ENCODE peak calls at places on chromosomes 5 and 9, in seven cellular contexts. One of them, this sample, is unnamed.

GRCh38 chr9:137035507-137035834 is 3.6 kb upstream of the FUT7 start:
- ATAC-seq in IMR-90: no peak
- ATAC-seq in Panc1: peak
- ATAC-seq in psoas muscle: peak
- ATAC-seq in PC-3: peak
- ATAC-seq in pancreas: peak
- ATAC-seq in thoracic aorta: no peak
- ATAC-seq in this sample: no peak

GRCh38 chr5:17916451-17916850 is 282.2 kb downstream of the TAF11L14 start:
- ATAC-seq in IMR-90: no peak
- ATAC-seq in Panc1: no peak
- ATAC-seq in psoas muscle: no peak
- ATAC-seq in PC-3: no peak
- ATAC-seq in pancreas: no peak
- ATAC-seq in thoracic aorta: no peak
- ATAC-seq in this sample: no peak

GRCh38 chr9:124596172-124596839 is 89.1 kb upstream of the NR5A1 start:
- ATAC-seq in IMR-90: no peak
- ATAC-seq in Panc1: no peak
- ATAC-seq in psoas muscle: no peak
- ATAC-seq in PC-3: no peak
- ATAC-seq in pancreas: no peak
- ATAC-seq in thoracic aorta: no peak
- ATAC-seq in this sample: no peak

GRCh38 chr5:170315154-170315553 is 17.6 kb upstream of the LCP2 start:
- ATAC-seq in IMR-90: no peak
- ATAC-seq in Panc1: no peak
- ATAC-seq in psoas muscle: peak
- ATAC-seq in PC-3: no peak
- ATAC-seq in pancreas: peak
- ATAC-seq in thoracic aorta: peak
- ATAC-seq in this sample: peak

GRCh38 chr5:147051193-147051592 is 172.6 kb upstream of the PPP2R2B start:
- ATAC-seq in IMR-90: no peak
- ATAC-seq in Panc1: no peak
- ATAC-seq in psoas muscle: no peak
- ATAC-seq in PC-3: no peak
- ATAC-seq in pancreas: no peak
- ATAC-seq in thoracic aorta: no peak
- ATAC-seq in this sample: no peak

GRCh38 chr9:33660771-33661170 is 134.6 kb upstream of the PRSS3 start:
- ATAC-seq in IMR-90: no peak
- ATAC-seq in Panc1: no peak
- ATAC-seq in psoas muscle: no peak
- ATAC-seq in PC-3: no peak
- ATAC-seq in pancreas: no peak
- ATAC-seq in thoracic aorta: no peak
- ATAC-seq in this sample: no peak

GRCh38 chr9:78038620-78039300 is 7.1 kb upstream of the GNAQ start:
- ATAC-seq in IMR-90: no peak
- ATAC-seq in Panc1: no peak
- ATAC-seq in psoas muscle: no peak
- ATAC-seq in PC-3: no peak
- ATAC-seq in pancreas: no peak
- ATAC-seq in thoracic aorta: no peak
- ATAC-seq in this sample: no peak

GRCh38 chr5:1026700-1027621 is 18.4 kb downstream of the NKD2 start:
- ATAC-seq in IMR-90: no peak
- ATAC-seq in Panc1: peak
- ATAC-seq in psoas muscle: no peak
- ATAC-seq in PC-3: no peak
- ATAC-seq in pancreas: no peak
- ATAC-seq in thoracic aorta: no peak
- ATAC-seq in this sample: peak

GRCh38 chr9:91179237-91180138 is 182.2 kb downstream of the AUH start:
- ATAC-seq in IMR-90: peak
- ATAC-seq in Panc1: no peak
- ATAC-seq in psoas muscle: no peak
- ATAC-seq in PC-3: peak
- ATAC-seq in pancreas: no peak
- ATAC-seq in thoracic aorta: no peak
- ATAC-seq in this sample: no peak

GRCh38 chr5:77925503-77925902 is 149.4 kb upstream of the TBCA start:
- ATAC-seq in IMR-90: no peak
- ATAC-seq in Panc1: no peak
- ATAC-seq in psoas muscle: no peak
- ATAC-seq in PC-3: no peak
- ATAC-seq in pancreas: no peak
- ATAC-seq in thoracic aorta: no peak
- ATAC-seq in this sample: no peak

GRCh38 chr9:90870646-90871326 is 69.2 kb downstream of the SYK start:
- ATAC-seq in IMR-90: peak
- ATAC-seq in Panc1: no peak
- ATAC-seq in psoas muscle: peak
- ATAC-seq in PC-3: peak
- ATAC-seq in pancreas: peak
- ATAC-seq in thoracic aorta: no peak
- ATAC-seq in this sample: no peak

GRCh38 chr5:98108497-98108896 is 665.0 kb upstream of the RGMB start:
- ATAC-seq in IMR-90: peak
- ATAC-seq in Panc1: no peak
- ATAC-seq in psoas muscle: no peak
- ATAC-seq in PC-3: peak
- ATAC-seq in pancreas: no peak
- ATAC-seq in thoracic aorta: no peak
- ATAC-seq in this sample: no peak

GRCh38 chr9:13568851-13569618 is 289.5 kb upstream of the MPDZ start:
- ATAC-seq in IMR-90: no peak
- ATAC-seq in Panc1: no peak
- ATAC-seq in psoas muscle: peak
- ATAC-seq in PC-3: no peak
- ATAC-seq in pancreas: peak
- ATAC-seq in thoracic aorta: no peak
- ATAC-seq in this sample: no peak

GRCh38 chr5:1011226-1011631 is 2.6 kb downstream of the NKD2 start:
- ATAC-seq in IMR-90: no peak
- ATAC-seq in Panc1: no peak
- ATAC-seq in psoas muscle: no peak
- ATAC-seq in PC-3: no peak
- ATAC-seq in pancreas: peak
- ATAC-seq in thoracic aorta: no peak
- ATAC-seq in this sample: no peak

GRCh38 chr9:116495725-116496124 is 191.4 kb upstream of the TRIM32 start:
- ATAC-seq in IMR-90: no peak
- ATAC-seq in Panc1: no peak
- ATAC-seq in psoas muscle: no peak
- ATAC-seq in PC-3: no peak
- ATAC-seq in pancreas: no peak
- ATAC-seq in thoracic aorta: no peak
- ATAC-seq in this sample: no peak

GRCh38 chr9:116493183-116493582 is 193.9 kb upstream of the TRIM32 start:
- ATAC-seq in IMR-90: peak
- ATAC-seq in Panc1: no peak
- ATAC-seq in psoas muscle: no peak
- ATAC-seq in PC-3: no peak
- ATAC-seq in pancreas: no peak
- ATAC-seq in thoracic aorta: no peak
- ATAC-seq in this sample: no peak

GRCh38 chr9:116496167-116496566 is 190.9 kb upstream of the TRIM32 start:
- ATAC-seq in IMR-90: no peak
- ATAC-seq in Panc1: no peak
- ATAC-seq in psoas muscle: no peak
- ATAC-seq in PC-3: no peak
- ATAC-seq in pancreas: no peak
- ATAC-seq in thoracic aorta: no peak
- ATAC-seq in this sample: no peak

GRCh38 chr9:116497081-116497480 is 190.0 kb upstream of the TRIM32 start:
- ATAC-seq in IMR-90: no peak
- ATAC-seq in Panc1: no peak
- ATAC-seq in psoas muscle: no peak
- ATAC-seq in PC-3: no peak
- ATAC-seq in pancreas: no peak
- ATAC-seq in thoracic aorta: no peak
- ATAC-seq in this sample: no peak

GRCh38 chr9:116494815-116495634 is 192.1 kb upstream of the TRIM32 start:
- ATAC-seq in IMR-90: no peak
- ATAC-seq in Panc1: no peak
- ATAC-seq in psoas muscle: peak
- ATAC-seq in PC-3: peak
- ATAC-seq in pancreas: peak
- ATAC-seq in thoracic aorta: no peak
- ATAC-seq in this sample: no peak
- TF ChIP-seq CTCF in IMR-90: peak
- TF ChIP-seq CTCF in Panc1: peak
- TF ChIP-seq CTCF in psoas muscle: peak
- TF ChIP-seq CTCF in PC-3: peak
- TF ChIP-seq CTCF in pancreas: peak
- TF ChIP-seq CTCF in thoracic aorta: peak
- TF ChIP-seq CTCF in this sample: no peak

GRCh38 chr5:54443264-54443663 is 12.2 kb upstream of the HSPB3 start:
- ATAC-seq in IMR-90: peak
- ATAC-seq in Panc1: no peak
- ATAC-seq in psoas muscle: peak
- ATAC-seq in PC-3: no peak
- ATAC-seq in pancreas: peak
- ATAC-seq in thoracic aorta: no peak
- ATAC-seq in this sample: no peak

GRCh38 chr5:54440456-54440893 is 15.0 kb upstream of the HSPB3 start:
- ATAC-seq in IMR-90: no peak
- ATAC-seq in Panc1: no peak
- ATAC-seq in psoas muscle: no peak
- ATAC-seq in PC-3: no peak
- ATAC-seq in pancreas: peak
- ATAC-seq in thoracic aorta: no peak
- ATAC-seq in this sample: no peak

GRCh38 chr5:54442271-54442670 is 13.2 kb upstream of the HSPB3 start:
- ATAC-seq in IMR-90: no peak
- ATAC-seq in Panc1: no peak
- ATAC-seq in psoas muscle: no peak
- ATAC-seq in PC-3: no peak
- ATAC-seq in pancreas: no peak
- ATAC-seq in thoracic aorta: no peak
- ATAC-seq in this sample: no peak

DNA sequence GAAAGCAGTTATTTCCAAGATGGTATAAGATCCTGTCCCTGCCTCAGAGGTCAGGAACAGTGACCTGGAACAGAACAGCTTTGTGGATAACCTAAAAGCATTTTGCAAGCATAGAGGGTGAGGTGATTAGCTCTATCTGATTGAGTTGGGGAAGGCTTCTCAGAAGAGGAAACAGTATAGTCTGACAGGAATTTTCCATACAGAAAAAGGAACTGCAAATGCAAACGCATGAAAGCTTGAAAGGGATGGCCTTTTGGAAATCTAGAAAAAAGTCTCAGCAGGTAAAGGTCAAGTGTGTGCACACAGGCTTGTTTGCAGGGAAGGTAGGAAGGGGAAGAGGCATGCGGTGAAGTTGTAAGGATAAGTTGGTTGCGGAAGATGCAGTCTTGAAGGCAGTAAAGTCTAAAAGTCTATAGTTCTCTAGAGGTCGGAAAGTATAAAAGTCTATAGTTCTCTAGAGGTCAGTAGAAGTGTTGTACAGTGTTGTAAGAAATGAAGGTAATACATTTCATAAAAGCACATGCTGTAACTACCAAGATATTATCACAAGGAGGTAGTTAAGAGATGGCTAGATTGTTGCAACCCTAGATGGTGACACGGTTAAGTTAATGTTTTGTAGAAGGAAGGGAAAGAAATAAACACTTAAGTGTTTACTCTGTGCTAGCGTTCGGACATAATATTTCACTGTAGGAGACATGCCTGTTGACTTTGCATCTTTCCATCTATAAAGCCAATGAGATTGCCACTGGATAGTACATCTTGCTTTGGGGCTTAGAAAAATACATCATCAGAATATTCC is 16.7 kb upstream of the HSPB3 start:
- ATAC-seq in IMR-90: no peak
- ATAC-seq in Panc1: no peak
- ATAC-seq in psoas muscle: no peak
- ATAC-seq in PC-3: no peak
- ATAC-seq in pancreas: no peak
- ATAC-seq in thoracic aorta: no peak
- ATAC-seq in this sample: no peak
- H3K27ac ChIP-seq in IMR-90: no peak
- H3K27ac ChIP-seq in Panc1: no peak
- H3K27ac ChIP-seq in psoas muscle: no peak
- H3K27ac ChIP-seq in PC-3: no peak
- H3K27ac ChIP-seq in pancreas: no peak
- H3K27ac ChIP-seq in thoracic aorta: no peak
- H3K27ac ChIP-seq in this sample: no peak

DNA sequence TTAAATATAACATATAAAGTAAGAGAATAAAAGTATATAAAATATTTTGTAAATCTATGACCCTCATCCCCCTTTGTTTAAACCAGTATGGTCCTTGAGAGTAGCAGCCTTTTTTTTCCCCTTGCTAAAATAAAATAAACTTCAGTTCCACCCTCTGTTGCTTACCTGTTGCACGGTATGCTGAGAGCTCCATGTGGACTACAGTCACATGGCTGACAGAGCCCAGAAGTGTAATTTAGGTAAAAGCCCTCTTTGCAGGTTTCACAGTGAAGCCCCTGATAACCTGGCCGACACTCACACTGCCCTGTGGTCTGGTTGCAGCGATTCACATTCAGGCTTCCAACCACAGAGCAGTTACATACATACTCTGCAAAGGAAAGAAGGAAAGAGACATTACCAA is 55.1 kb downstream of the MEGF9 start:
- ATAC-seq in IMR-90: no peak
- ATAC-seq in Panc1: no peak
- ATAC-seq in psoas muscle: no peak
- ATAC-seq in PC-3: no peak
- ATAC-seq in pancreas: peak
- ATAC-seq in thoracic aorta: no peak
- ATAC-seq in this sample: no peak
- TF ChIP-seq CTCF in IMR-90: no peak
- TF ChIP-seq CTCF in Panc1: no peak
- TF ChIP-seq CTCF in psoas muscle: no peak
- TF ChIP-seq CTCF in PC-3: no peak
- TF ChIP-seq CTCF in pancreas: no peak
- TF ChIP-seq CTCF in thoracic aorta: no peak
- TF ChIP-seq CTCF in this sample: no peak

DNA sequence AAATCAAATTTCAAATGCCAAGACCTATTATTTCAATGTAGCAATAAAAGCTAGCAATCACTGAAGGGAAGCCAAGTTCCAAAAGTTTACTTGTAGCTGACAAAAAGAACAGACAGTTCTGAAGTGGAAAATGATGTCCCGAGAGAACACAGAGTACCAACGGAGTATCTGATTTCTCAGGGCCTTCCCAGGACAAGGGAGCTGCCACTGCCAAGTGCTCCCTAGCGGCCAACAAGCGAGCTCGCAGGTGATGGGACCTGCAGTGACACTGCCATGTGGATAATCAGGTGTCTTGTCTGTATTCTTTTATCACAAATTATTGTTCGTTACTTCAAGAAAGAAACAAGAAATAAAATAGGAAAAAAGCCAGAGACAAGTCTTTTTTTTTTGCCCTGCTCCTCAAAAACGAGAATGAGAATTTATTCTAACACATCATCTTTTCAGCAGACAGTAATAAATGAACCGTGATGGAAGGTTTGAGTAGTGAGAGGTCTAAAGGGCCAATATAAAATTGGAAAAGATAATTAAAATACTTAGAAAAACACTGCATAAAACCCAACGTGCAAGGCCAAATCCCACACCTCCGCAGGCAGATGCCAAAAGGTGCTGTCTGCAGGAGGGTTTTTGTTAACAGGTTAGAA is 159.4 kb downstream of the MYO10 start:
- ATAC-seq in IMR-90: no peak
- ATAC-seq in Panc1: peak
- ATAC-seq in psoas muscle: peak
- ATAC-seq in PC-3: no peak
- ATAC-seq in pancreas: peak
- ATAC-seq in thoracic aorta: no peak
- ATAC-seq in this sample: no peak
- H3K27ac ChIP-seq in IMR-90: no peak
- H3K27ac ChIP-seq in Panc1: no peak
- H3K27ac ChIP-seq in psoas muscle: peak
- H3K27ac ChIP-seq in PC-3: no peak
- H3K27ac ChIP-seq in pancreas: no peak
- H3K27ac ChIP-seq in thoracic aorta: no peak
- H3K27ac ChIP-seq in this sample: no peak

This sample was measured in gastroesophageal sphincter.